ENCODE peak calls at places on chromosomes 5 and 9, in five cellular contexts. X is activated T-helper 1 cell treated with anti-CD3 and anti-CD28 coated beads, Interleukin-2, amount 50 U/mL, for 16 hours; T is A673; Z is GM04504; M is lower lobe of right lung. V is an unnamed sample.

GRCh38 chr5:35815089-35815936 is 41.4 kb upstream of the IL7R start:
- DNase-seq in Z (no peak), T (peak; percentile 67), X (no peak), M (no peak), V (no peak)

GRCh38 chr9:123947326-123947725 is 17.4 kb upstream of the DENND1A start:
- DNase-seq in T (no peak), M (no peak), X (no peak), Z (no peak), V (no peak)

GRCh38 chr9:125472926-125473701 is 211.5 kb downstream of the GAPVD1 start:
- DNase-seq in X (no peak), Z (no peak), T (no peak), M (no peak), V (no peak)

GRCh38 chr5:17081142-17081541 is 136.3 kb upstream of the BASP1 start:
- DNase-seq in X (no peak), T (peak; percentile 11), Z (peak; percentile 62), M (no peak), V (no peak)

GRCh38 chr9:126790561-126790960 is 14.3 kb upstream of the ZBTB43 start:
- DNase-seq in X (no peak), M (peak; percentile 19), Z (no peak), T (no peak), V (no peak)

GRCh38 chr5:5159282-5160108 is 19.4 kb downstream of the ADAMTS16 start:
- DNase-seq in M (no peak), T (no peak), X (no peak), Z (no peak), V (no peak)

GRCh38 chr5:72654231-72654630 is 147.0 kb upstream of the ZNF366 start:
- DNase-seq in X (no peak), T (no peak), Z (no peak), M (no peak), V (no peak)

GRCh38 chr9:81456431-81456970 is 232.8 kb downstream of the TLE1 start:
- DNase-seq in T (no peak), X (no peak), Z (no peak), M (no peak), V (no peak)

GRCh38 chr9:100505564-100506159 is 32.7 kb downstream of the TMEFF1 start:
- DNase-seq in T (peak; percentile 86), Z (peak; percentile 17), X (peak; percentile 27), M (peak; percentile 77), V (no peak)

GRCh38 chr5:140214831-140215230 is 39.8 kb downstream of the CYSTM1 start:
- DNase-seq in X (no peak), M (peak; percentile 68), Z (peak; percentile 37), T (no peak), V (no peak)

GRCh38 chr5:169450464-169450863 is 133.1 kb upstream of the SPDL1 start:
- DNase-seq in T (no peak), Z (peak; percentile 31), M (no peak), X (no peak), V (no peak)

GRCh38 chr5:97062046-97062445 is 80.4 kb downstream of the LIX1 start:
- DNase-seq in T (no peak), X (no peak), M (no peak), Z (no peak), V (no peak)

GRCh38 chr9:6764570-6765334 is 7.0 kb downstream of the KDM4C start:
- DNase-seq in M (no peak), X (no peak), T (no peak), Z (no peak), V (no peak)

GRCh38 chr5:501040-501832 is 23.0 kb downstream of the SLC9A3 start:
- DNase-seq in Z (no peak), T (no peak), X (no peak), M (no peak), V (no peak)

GRCh38 chr5:109852371-109853160 is 162.8 kb downstream of the MAN2A1 start:
- DNase-seq in Z (no peak), X (no peak), M (no peak), T (no peak), V (no peak)

GRCh38 chr9:120932086-120932818 is 5.7 kb upstream of the TRAF1 start:
- DNase-seq in M (no peak), X (no peak), Z (no peak), T (no peak), V (no peak)

GRCh38 chr5:92561362-92562006 is 1019.5 kb downstream of the NR2F1-AS1 start:
- DNase-seq in Z (no peak), M (no peak), T (no peak), X (no peak), V (no peak)

GRCh38 chr9:81673310-81673709 is 16.0 kb downstream of the TLE1 start:
- DNase-seq in Z (no peak), M (no peak), X (no peak), T (no peak), V (no peak)

GRCh38 chr5:10198021-10198420 is 51.7 kb downstream of the ATPSCKMT start:
- DNase-seq in T (no peak), M (no peak), Z (no peak), X (no peak), V (no peak)

GRCh38 chr5:43421450-43422133 is 9.4 kb upstream of the CCL28 start:
- DNase-seq in M (no peak), T (no peak), X (no peak), Z (no peak), V (no peak)

GRCh38 chr9:4099961-4100360 is 199.9 kb downstream of the GLIS3 start:
- DNase-seq in Z (peak; percentile 62), X (no peak), M (no peak), T (no peak), V (no peak)

GRCh38 chr5:179819296-179820126 is 1.2 kb upstream of the SQSTM1 start:
- DNase-seq in M (peak; percentile 83), Z (peak; percentile 46), T (no peak), X (peak; percentile 27), V (no peak)

GRCh38 chr5:120240716-120241115 is 223.4 kb upstream of the PRR16 start:
- DNase-seq in M (no peak), Z (no peak), T (no peak), X (no peak), V (no peak)

GRCh38 chr5:81590498-81591384 is 160.2 kb downstream of the SSBP2 start:
- DNase-seq in Z (no peak), T (no peak), M (no peak), X (no peak), V (no peak)

GRCh38 chr9:78932849-78933627 is 636.1 kb downstream of the PSAT1 start:
- DNase-seq in M (no peak), Z (no peak), T (peak; percentile 48), X (no peak), V (no peak)

GRCh38 chr5:172940242-172941066 is 18.8 kb upstream of the RPL26L1 start:
- DNase-seq in T (no peak), X (no peak), Z (no peak), M (peak; percentile 77), V (no peak)

GRCh38 chr5:149887622-149888183 is 56.9 kb downstream of the PDE6A start:
- DNase-seq in Z (no peak), X (no peak), M (no peak), T (peak; percentile 45), V (no peak)

GRCh38 chr5:78613756-78614155 is 34.8 kb downstream of the LHFPL2 start:
- DNase-seq in T (no peak), X (no peak), Z (no peak), M (no peak), V (no peak)

GRCh38 chr5:111645303-111645838 is 111.6 kb downstream of the NREP start:
- DNase-seq in Z (no peak), X (no peak), T (no peak), M (no peak), V (no peak)

GRCh38 chr5:72106922-72107873 is at the start of gene MAP1B:
- DNase-seq in T (peak; percentile 88), M (no peak), X (no peak), Z (no peak), V (no peak)

GRCh38 chr9:126162611-126163381 is 163.8 kb upstream of the MVB12B start:
- DNase-seq in T (no peak), M (peak; percentile 31), X (no peak), Z (no peak), V (no peak)

GRCh38 chr9:86842573-86842972 is 104.7 kb downstream of the GAS1 start:
- DNase-seq in Z (no peak), X (no peak), T (no peak), M (no peak), V (no peak)

GRCh38 chr9:137069508-137070071 is 767 bp downstream of the SAPCD2 start:
- DNase-seq in X (no peak), M (peak; percentile 45), T (no peak), Z (no peak), V (no peak)

GRCh38 chr5:59236996-59237395 is 654.1 kb downstream of the RAB3C start:
- DNase-seq in Z (no peak), T (no peak), M (no peak), X (no peak), V (no peak)

GRCh38 chr5:99911971-99912370 is 623.2 kb upstream of the FAM174A start:
- DNase-seq in M (no peak), Z (no peak), T (no peak), X (no peak), V (no peak)

GRCh38 chr5:179227578-179228311 is 117.5 kb downstream of the ADAMTS2 start:
- DNase-seq in Z (no peak), X (no peak), T (no peak), M (peak; percentile 22), V (no peak)

GRCh38 chr9:96186601-96187011 is 115.4 kb downstream of the HSD17B3 start:
- DNase-seq in X (no peak), T (no peak), M (peak; percentile 84), Z (no peak), V (no peak)